ENCODE peak calls at places on chromosomes 12 and 14, in six cellular contexts. E is IMR-90, B is ovary, V is A549, Y is H1, A is lower leg skin. T is an unnamed sample.
A peak's percentile ranks its signal among the peaks of the same experiment; 100 is the strongest.

GRCh38 chr14:67537736-67538135 is 4.6 kb downstream of the PLEKHH1 start:
- DNase-seq in E (no peak), B (no peak), V (no peak), Y (no peak), A (peak; percentile 63), T (no peak)

GRCh38 chr12:123389560-123390351 is 5.8 kb downstream of the KMT5A start:
- DNase-seq in E (no peak), B (peak; percentile 39), V (no peak), Y (peak; percentile 60), A (peak; percentile 89), T (peak; percentile 57)

GRCh38 chr12:104677441-104678089 is 220.8 kb downstream of the CHST11 start:
- DNase-seq in E (no peak), B (no peak), V (no peak), Y (no peak), A (no peak), T (no peak)

GRCh38 chr14:64729386-64730060 is 25.3 kb downstream of the PLEKHG3 start:
- DNase-seq in E (no peak), B (peak; percentile 9), V (no peak), Y (no peak), A (peak; percentile 83), T (no peak)

GRCh38 chr14:50620341-50620740 is 47.8 kb downstream of the SAV1 start:
- DNase-seq in E (peak; percentile 37), B (no peak), V (no peak), Y (no peak), A (no peak), T (no peak)

GRCh38 chr14:74846968-74847549 is 28.9 kb downstream of the PROX2 start:
- DNase-seq in E (peak; percentile 80), B (no peak), V (no peak), Y (no peak), A (no peak), T (no peak)

GRCh38 chr12:88639361-88639760 is 59.1 kb upstream of the KITLG start:
- DNase-seq in E (peak; percentile 72), B (no peak), V (no peak), Y (no peak), A (no peak), T (no peak)

GRCh38 chr14:23751591-23751990 is 115.4 kb downstream of the DHRS2 start:
- DNase-seq in E (no peak), B (no peak), V (no peak), Y (no peak), A (no peak), T (no peak)

GRCh38 chr12:119685375-119685774 is 17.4 kb downstream of the PRKAB1 start:
- DNase-seq in E (no peak), B (no peak), V (no peak), Y (no peak), A (no peak), T (no peak)

GRCh38 chr14:31244626-31245025 is 37.0 kb upstream of the HECTD1 start:
- DNase-seq in E (no peak), B (no peak), V (no peak), Y (no peak), A (no peak), T (no peak)

GRCh38 chr12:108701779-108702435 is 29.4 kb downstream of the CORO1C start:
- DNase-seq in E (peak; percentile 63), B (no peak), V (no peak), Y (no peak), A (no peak), T (no peak)

GRCh38 chr12:113298861-113299545 is 35.9 kb downstream of the SLC8B1 start:
- DNase-seq in E (no peak), B (peak; percentile 68), V (no peak), Y (no peak), A (peak; percentile 96), T (no peak)

GRCh38 chr14:68335312-68335711 is 457.6 kb downstream of the ZFP36L1 start:
- DNase-seq in E (no peak), B (no peak), V (no peak), Y (no peak), A (no peak), T (no peak)

GRCh38 chr14:33646692-33647260 is 304.1 kb downstream of the EGLN3 start:
- DNase-seq in E (peak; percentile 49), B (no peak), V (no peak), Y (no peak), A (no peak), T (no peak)

GRCh38 chr14:23446291-23446851 is 10.9 kb upstream of the MYH7 start:
- DNase-seq in E (no peak), B (no peak), V (no peak), Y (no peak), A (no peak), T (peak; percentile 56)

GRCh38 chr12:118750666-118751065 is 230.7 kb upstream of the SRRM4 start:
- DNase-seq in E (no peak), B (no peak), V (no peak), Y (no peak), A (no peak), T (no peak)

DNA sequence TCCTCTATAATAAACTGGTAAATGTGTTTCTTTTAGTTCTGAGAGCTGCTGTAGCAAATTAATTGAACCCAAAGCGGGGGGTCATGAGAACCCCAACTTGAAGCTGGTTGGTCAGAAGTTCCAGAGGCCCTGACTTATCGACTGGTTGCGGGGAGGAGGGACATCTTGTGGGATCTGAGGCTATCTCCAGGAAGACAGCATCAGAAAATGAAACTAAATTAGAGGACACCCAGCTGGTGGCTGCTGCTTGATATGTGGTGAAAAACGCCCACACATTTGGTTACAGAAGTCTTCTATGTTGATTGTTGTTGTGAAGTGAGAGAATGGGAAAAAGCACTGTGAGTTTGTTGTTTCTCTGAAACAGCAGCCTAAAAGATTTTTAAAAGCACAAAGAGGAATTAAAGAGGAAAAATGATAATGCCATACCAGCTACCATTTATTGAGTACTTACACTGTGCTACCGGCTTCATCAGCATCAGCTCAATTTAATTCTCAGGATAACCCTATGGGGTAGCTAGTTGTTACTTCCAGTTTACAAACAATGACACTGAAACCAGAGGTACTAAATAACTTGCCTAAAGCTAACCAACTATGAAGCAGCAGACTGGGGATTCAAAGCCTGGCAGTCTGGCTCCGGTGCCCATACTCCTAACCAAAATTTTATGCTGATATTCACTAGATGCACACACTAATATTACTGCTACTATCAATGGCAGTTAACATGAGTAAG is 24.3 kb downstream of the DDX24 start:
- DNase-seq in E (no peak), B (no peak), V (no peak), Y (no peak), A (no peak), T (peak; percentile 69)
- TF ChIP-seq POLR2A in E (no peak), B (no peak), V (no peak), Y (no peak), A (no peak), T (no peak)

GRCh38 chr12:67740706-67741105 is 92.2 kb downstream of the DYRK2 start:
- DNase-seq in E (no peak), B (no peak), V (no peak), Y (no peak), A (no peak), T (no peak)
- TF ChIP-seq POLR2A in E (no peak), B (no peak), V (no peak), Y (no peak), A (no peak), T (no peak)

DNA sequence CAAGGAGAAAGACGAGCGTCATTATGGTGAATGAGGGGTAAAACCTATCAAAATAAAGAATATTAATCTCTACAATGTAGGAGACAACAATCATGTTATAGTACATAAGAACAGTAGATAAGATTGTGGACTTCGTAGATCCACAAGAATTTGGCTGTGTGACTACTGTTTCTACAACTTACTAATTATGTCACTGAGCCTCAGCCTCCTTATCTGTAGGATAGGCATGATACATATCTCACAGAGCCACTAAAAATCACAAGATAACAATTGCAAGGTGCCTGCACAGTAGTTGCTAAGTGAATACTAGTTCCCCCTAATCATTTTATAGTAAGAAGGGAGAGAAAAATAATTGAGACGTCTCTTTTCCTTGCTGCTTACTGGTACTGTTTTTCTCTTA is 78.2 kb upstream of the STAC3 start:
- DNase-seq in E (no peak), B (no peak), V (no peak), Y (no peak), A (no peak), T (no peak)
- TF ChIP-seq POLR2A in E (no peak), B (no peak), V (no peak), Y (no peak), A (no peak), T (no peak)

GRCh38 chr12:4281173-4281654 is 7.7 kb downstream of the CCND2 start:
- DNase-seq in E (no peak), B (no peak), V (no peak), Y (peak; percentile 37), A (no peak), T (no peak)
- TF ChIP-seq POLR2A in E (no peak), B (no peak), V (no peak), Y (no peak), A (no peak), T (no peak)

DNA sequence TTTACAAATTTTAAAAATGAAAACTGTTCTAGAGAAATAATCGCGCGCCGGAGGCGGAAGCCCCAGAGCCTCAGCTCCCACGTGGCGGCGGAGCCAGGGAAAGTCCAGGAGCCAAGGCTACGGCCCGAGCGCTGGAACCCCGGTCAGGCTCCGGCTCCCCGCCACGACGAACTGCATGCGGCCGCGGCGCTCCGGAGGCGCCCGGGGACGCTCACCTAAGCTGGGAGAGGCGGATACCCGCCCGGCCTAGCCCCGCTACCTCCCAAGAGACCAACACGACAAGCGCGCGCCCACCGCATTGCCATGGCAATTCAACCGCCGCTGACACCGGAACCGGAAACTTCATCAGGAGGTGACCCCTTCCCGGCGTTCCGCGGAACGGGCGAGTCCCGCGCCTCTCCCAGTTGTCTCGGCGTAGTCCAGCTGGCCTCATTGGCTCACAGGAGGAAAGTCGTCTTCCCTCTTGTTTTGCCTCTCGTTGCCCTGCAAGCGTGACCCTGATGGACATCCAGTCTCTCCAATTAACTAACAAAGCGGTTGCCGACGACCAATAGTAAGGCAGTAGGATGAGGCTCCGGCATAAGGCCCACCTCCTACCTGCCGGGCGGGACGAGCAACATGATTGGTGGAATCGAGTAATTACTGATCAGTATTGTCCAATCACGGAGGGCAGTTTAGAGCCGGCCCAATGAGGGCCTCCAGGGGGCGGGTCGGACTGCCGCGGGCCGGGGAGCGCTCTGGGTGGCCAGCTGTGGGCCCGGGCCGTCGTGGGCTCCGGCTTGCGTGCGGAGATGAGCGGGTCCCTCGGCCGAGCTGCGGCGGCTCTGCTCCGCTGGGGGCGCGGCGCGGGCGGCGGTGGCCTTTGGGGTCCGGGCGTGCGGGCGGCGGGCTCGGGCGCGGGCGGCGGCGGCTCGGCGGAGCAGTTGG is at the start of gene GLRX5:
- DNase-seq in E (peak; percentile 100), B (peak; percentile 98), V (peak; percentile 100), Y (peak; percentile 94), A (peak; percentile 100), T (peak; percentile 100)
- TF ChIP-seq POLR2A in E (peak; percentile 68), B (peak; percentile 57), V (peak; percentile 69), Y (peak; percentile 28), A (no peak), T (no peak)

DNA sequence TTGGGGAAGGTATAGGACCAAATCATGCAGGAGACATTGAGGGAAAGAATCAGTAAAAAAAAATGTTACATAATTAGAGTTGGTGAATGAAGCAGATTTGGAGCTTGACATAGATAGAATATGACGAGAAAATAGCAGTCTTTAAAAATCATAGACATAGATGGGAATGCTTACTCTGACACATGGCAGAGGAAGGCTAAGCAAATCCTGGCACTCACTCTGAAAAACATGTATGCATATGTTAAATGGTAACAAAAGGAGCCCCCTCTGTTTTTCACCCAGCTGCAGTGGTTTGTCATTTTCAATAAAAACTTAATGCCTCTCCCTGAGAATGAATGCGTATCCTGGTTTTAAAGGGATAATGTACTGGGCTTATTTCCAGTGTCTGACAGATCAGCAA is 561.2 kb upstream of the SEL1L start:
- DNase-seq in E (no peak), B (no peak), V (no peak), Y (no peak), A (no peak), T (no peak)
- TF ChIP-seq POLR2A in E (no peak), B (no peak), V (no peak), Y (no peak), A (no peak), T (no peak)